ENCODE peak calls at places on chromosomes 7 and 10, in seven cellular contexts. X is spleen, Z is breast epithelium, Y is esophagus muscularis mucosa, S is suprapubic skin, T is sigmoid colon, P is HCT116. D is an unnamed sample. For H3K4me1 and H3K9me3, the result is how much of the 10 kb centered on the place peaks cover.

GRCh38 chr7:83347836-83348482 is 185.3 kb upstream of the PCLO start:
- DNase-seq in P (no peak), T (no peak), Z (no peak), Y (no peak), X (no peak), S (no peak), D (no peak)

GRCh38 chr7:112296416-112296815 is 89.9 kb downstream of the ZNF277 start:
- DNase-seq in Z (no peak), S (no peak), X (no peak), P (no peak), Y (no peak), T (no peak), D (no peak)

GRCh38 chr10:24603333-24603732 is 120.4 kb downstream of the ARHGAP21 start:
- DNase-seq in P (no peak), Z (no peak), S (no peak), X (no peak), Y (no peak), T (no peak), D (no peak)

GRCh38 chr10:22245567-22245966 is 27.8 kb upstream of the EBLN1 start:
- DNase-seq in S (no peak), Y (no peak), Z (no peak), T (no peak), P (no peak), X (no peak), D (no peak)

GRCh38 chr7:130996841-130997231 is 262.8 kb upstream of the KLF14 start:
- DNase-seq in Y (peak), X (peak), P (peak), T (no peak), Z (peak), S (no peak), D (peak)

GRCh38 chr10:2978111-2978510 is 89.2 kb upstream of the PFKP start:
- DNase-seq in S (no peak), T (no peak), Z (no peak), Y (no peak), P (peak), X (no peak), D (peak)

GRCh38 chr7:94190599-94191061 is 186.5 kb upstream of the BET1 start:
- DNase-seq in X (no peak), Y (no peak), S (no peak), P (peak), T (no peak), Z (no peak), D (no peak)

GRCh38 chr7:6271091-6271658 is 1.2 kb downstream of the CYTH3 start:
- DNase-seq in X (peak), Z (peak), P (no peak), Y (no peak), T (peak), S (no peak), D (no peak)

GRCh38 chr10:44102726-44103255 is 282.1 kb downstream of the CXCL12 start:
- DNase-seq in Y (no peak), T (no peak), P (no peak), S (no peak), Z (no peak), X (no peak), D (no peak)

GRCh38 chr7:90212149-90212495 is 582 bp downstream of the STEAP2 start:
- DNase-seq in S (no peak), X (no peak), Y (no peak), Z (no peak), P (no peak), T (peak), D (no peak)

GRCh38 chr10:28818645-28819036 is 141.3 kb downstream of the BAMBI start:
- DNase-seq in X (no peak), Z (no peak), Y (no peak), P (no peak), S (no peak), T (no peak), D (no peak)

GRCh38 chr10:58516118-58516517 is 3.4 kb downstream of the BICC1 start:
- DNase-seq in Y (no peak), P (no peak), S (no peak), Z (no peak), T (no peak), X (no peak), D (no peak)

DNA sequence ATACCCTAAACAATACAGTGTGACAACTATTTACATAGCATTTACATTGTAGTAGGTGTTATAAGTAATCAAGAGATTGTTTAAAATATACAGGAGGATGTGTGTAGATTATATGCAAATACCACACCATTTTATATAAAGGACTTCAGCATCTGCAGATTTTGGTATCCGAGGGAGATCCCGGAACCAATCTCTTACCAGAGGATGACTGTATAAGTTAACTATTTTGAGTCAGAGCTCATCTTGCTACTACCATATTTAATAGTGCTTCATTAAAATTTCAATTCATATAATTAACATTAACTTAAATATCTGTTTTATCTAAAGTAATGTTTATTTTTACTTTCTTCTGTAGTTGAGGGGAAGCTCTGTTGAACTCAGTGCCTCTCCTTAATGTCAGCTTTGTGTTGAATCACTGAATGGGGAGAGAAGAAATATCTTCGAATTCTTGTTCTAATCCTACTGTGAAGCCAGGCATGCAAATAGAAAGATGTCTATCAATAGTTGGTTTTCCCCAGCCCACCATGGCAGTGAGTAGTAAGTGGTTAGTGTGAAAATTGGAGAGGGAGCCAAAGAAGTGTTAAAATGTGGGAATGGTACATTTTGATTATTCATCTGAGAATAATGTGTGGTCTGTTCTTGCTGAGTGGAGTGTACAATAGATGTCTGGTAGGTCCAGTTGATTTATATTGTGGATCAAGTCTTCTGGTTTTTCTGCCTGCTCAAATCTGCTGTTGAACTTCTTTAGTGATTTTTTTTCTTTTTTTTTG is 90.1 kb upstream of the CYP26C1 start:
- DNase-seq in Z (no peak), Y (no peak), P (no peak), X (no peak), S (no peak), T (no peak), D (no peak)
- TF ChIP-seq POLR2AphosphoS5 in Z (no peak), Y (no peak), P (no peak), X (no peak), S (no peak), T (no peak), D (no peak)

DNA sequence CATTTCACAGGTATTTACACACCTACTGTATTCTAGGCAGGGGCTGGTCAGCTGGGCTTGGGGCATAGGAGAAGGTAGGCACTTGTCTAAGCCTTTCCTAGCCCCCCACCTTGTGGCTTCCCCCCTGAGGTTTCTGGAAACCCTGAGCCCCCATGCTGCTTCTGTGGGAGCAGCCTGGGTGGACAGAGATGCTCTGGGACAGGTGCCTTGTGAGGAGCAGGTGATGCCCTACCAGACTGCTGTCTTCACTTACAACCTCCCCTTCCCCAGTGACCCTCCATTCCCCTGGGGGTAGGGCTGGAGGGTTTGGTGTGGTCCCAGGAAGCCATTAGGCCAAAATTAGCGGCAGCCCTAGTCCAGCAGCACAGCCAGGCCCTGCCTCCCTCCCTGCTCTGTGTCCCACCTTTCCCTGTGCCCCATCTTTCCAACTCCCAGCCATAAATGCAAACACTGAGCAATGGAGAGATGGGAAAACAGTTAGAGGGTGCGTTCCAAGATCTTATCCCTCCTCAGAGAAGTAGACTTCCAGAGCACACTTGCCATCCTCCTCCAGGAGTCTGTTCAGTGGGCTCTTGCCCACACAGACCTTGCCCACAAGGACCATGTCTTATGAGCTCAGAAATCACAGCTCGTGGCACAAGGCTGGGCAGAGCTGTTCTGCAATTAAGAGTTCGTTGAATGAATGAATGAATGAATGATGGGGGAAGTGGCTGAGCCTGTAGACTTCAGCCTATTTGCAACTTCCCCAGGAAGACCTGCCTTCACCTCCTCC is 1.4 kb upstream of the FGF8 start:
- DNase-seq in S (peak), T (peak), P (no peak), X (no peak), Y (no peak), Z (no peak), D (no peak)
- H3K4me1 ChIP-seq in S (half or more), T (half or more), P (under half), X (half or more), Y (half or more), Z (under half), D (under half)

GRCh38 chr7:13879994-13880686 is 109.3 kb downstream of the ETV1 start:
- DNase-seq in T (no peak), X (no peak), P (peak), S (no peak), Z (peak), Y (no peak), D (no peak)
- H3K9me3 ChIP-seq in T (under half), X (under half), P (under half), S (under half), Z (under half), Y (under half), D (under half)

GRCh38 chr7:136104269-136104603 is 127.1 kb upstream of the MTPN start:
- DNase-seq in T (no peak), Y (no peak), Z (no peak), S (no peak), P (no peak), X (no peak), D (no peak)

GRCh38 chr7:136102881-136103280 is 125.7 kb upstream of the MTPN start:
- DNase-seq in Z (no peak), P (no peak), T (no peak), S (no peak), X (no peak), Y (no peak), D (no peak)

GRCh38 chr7:136105191-136105590 is 128.0 kb upstream of the MTPN start:
- DNase-seq in S (no peak), T (no peak), Y (no peak), P (no peak), Z (no peak), X (no peak), D (no peak)

GRCh38 chr7:136103545-136104268 is 126.5 kb upstream of the MTPN start:
- DNase-seq in T (no peak), Y (no peak), X (no peak), Z (no peak), P (no peak), S (no peak), D (no peak)
- TF ChIP-seq POLR2AphosphoS5 in T (no peak), Y (no peak), X (no peak), Z (no peak), P (no peak), S (no peak), D (no peak)

GRCh38 chr7:50335230-50335794 is 30.8 kb downstream of the IKZF1 start:
- DNase-seq in Z (no peak), S (no peak), Y (no peak), X (no peak), T (no peak), P (no peak), D (no peak)
- H3K4me1 ChIP-seq in Z (under half), S (under half), Y (under half), X (half or more), T (under half), P (under half), D (under half)